ENCODE peak calls at places on chromosomes 12 and 14, in eight cellular contexts. I, V, E, Q, J, G, D and U are unnamed samples.

GRCh38 chr12:104054681-104055346 is 4.8 kb upstream of the GLT8D2 start:
- DNase-seq in I (peak), V (no peak), E (no peak), Q (peak), J (no peak), G (no peak), D (no peak), U (no peak)

GRCh38 chr12:66823857-66824570 is 145.1 kb upstream of the GRIP1 start:
- DNase-seq in I (no peak), V (no peak), E (no peak), Q (no peak), J (peak), G (peak), D (no peak), U (no peak)

GRCh38 chr12:124758266-124759200 is 105.1 kb downstream of the SCARB1 start:
- DNase-seq in I (no peak), V (no peak), E (no peak), Q (no peak), J (no peak), G (no peak), D (no peak), U (no peak)

GRCh38 chr14:94401083-94401482 is 12.7 kb upstream of the SERPINA1 start:
- DNase-seq in I (no peak), V (no peak), E (no peak), Q (no peak), J (peak), G (no peak), D (no peak), U (no peak)

GRCh38 chr12:26528943-26529342 is 304.1 kb downstream of the ITPR2 start:
- DNase-seq in I (no peak), V (no peak), E (no peak), Q (no peak), J (no peak), G (no peak), D (no peak), U (no peak)

GRCh38 chr12:46875095-46875494 is 49.3 kb upstream of the SLC38A4 start:
- DNase-seq in I (no peak), V (no peak), E (no peak), Q (no peak), J (no peak), G (no peak), D (no peak), U (no peak)

GRCh38 chr14:85481471-85481870 is 48.5 kb upstream of the FLRT2 start:
- DNase-seq in I (no peak), V (no peak), E (no peak), Q (no peak), J (no peak), G (no peak), D (no peak), U (no peak)

GRCh38 chr12:38601970-38602369 is 285.4 kb downstream of the ALG10B start:
- DNase-seq in I (no peak), V (no peak), E (no peak), Q (no peak), J (peak), G (no peak), D (no peak), U (no peak)

GRCh38 chr14:30656190-30656632 is 34.1 kb downstream of the SCFD1 start:
- DNase-seq in I (peak), V (no peak), E (no peak), Q (peak), J (peak), G (peak), D (peak), U (no peak)

GRCh38 chr14:32394038-32394437 is 64.9 kb downstream of the AKAP6 start:
- DNase-seq in I (no peak), V (no peak), E (no peak), Q (no peak), J (no peak), G (no peak), D (no peak), U (no peak)

GRCh38 chr12:121223283-121223946 is 13.5 kb downstream of the P2RX4 start:
- DNase-seq in I (no peak), V (peak), E (no peak), Q (peak), J (no peak), G (peak), D (no peak), U (peak)

GRCh38 chr12:94263011-94263786 is 114.8 kb downstream of the PLXNC1 start:
- DNase-seq in I (no peak), V (no peak), E (no peak), Q (no peak), J (no peak), G (no peak), D (peak), U (peak)

GRCh38 chr12:27319394-27319793 is 13.2 kb upstream of the BMAL2 start:
- DNase-seq in I (no peak), V (no peak), E (peak), Q (no peak), J (peak), G (no peak), D (no peak), U (no peak)

GRCh38 chr14:102849522-102850379 is 72.5 kb downstream of the TRAF3 start:
- DNase-seq in I (no peak), V (no peak), E (no peak), Q (no peak), J (no peak), G (no peak), D (no peak), U (no peak)

GRCh38 chr12:55830601-55831406 is 1.4 kb upstream of the DNAJC14 start:
- DNase-seq in I (peak), V (peak), E (no peak), Q (peak), J (no peak), G (peak), D (peak), U (peak)

GRCh38 chr12:31002999-31003398 is 70.7 kb upstream of the DDX11 start:
- DNase-seq in I (no peak), V (no peak), E (no peak), Q (no peak), J (no peak), G (no peak), D (no peak), U (no peak)

GRCh38 chr12:29750131-29750927 is 33.4 kb downstream of the TMTC1 start:
- DNase-seq in I (no peak), V (no peak), E (no peak), Q (no peak), J (no peak), G (no peak), D (no peak), U (peak)

GRCh38 chr14:100898935-100899840 is 4.3 kb downstream of the RTL1 start:
- DNase-seq in I (peak), V (peak), E (no peak), Q (peak), J (no peak), G (no peak), D (no peak), U (no peak)

DNA sequence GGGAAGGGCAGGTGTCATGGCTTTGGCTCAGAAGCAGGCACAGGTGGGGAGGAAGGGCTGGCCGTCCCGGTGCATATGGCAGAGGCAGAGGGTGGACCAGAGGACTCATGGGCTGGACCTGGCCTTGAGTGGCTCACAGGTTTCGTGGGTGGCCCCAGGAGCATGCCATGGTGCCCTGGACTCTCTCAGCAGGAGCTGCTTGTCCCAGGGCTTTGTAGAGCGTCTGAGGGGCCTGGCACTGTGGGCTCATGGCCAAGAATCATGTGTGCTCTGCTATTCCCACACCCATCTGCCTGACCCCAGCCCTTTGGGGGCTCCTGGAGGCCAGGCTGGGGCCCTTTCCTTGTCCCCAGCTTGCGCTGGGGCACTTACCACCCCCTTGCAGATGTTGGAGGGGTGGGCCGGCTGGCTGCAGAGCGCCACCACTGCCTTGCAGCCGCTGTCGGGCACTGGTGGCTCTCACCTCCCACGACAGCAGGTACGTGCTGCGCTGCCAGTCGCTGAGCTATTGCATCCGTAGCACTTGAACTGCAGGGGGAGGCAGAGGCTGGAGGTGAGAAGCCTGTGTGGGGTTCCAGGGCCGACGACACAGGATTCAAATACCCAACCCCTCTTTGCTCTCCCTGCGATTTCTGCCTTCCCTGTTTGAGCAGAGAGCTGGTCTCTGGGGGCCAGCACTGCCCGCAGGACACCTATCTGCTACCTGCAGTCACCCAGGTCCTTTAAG is 187.4 kb upstream of the PRMT8 start:
- DNase-seq in I (peak), V (no peak), E (no peak), Q (peak), J (peak), G (no peak), D (no peak), U (no peak)
- TF ChIP-seq CTCF in I (peak), V (no peak), E (peak), Q (peak), J (peak), G (no peak), D (no peak), U (no peak)

DNA sequence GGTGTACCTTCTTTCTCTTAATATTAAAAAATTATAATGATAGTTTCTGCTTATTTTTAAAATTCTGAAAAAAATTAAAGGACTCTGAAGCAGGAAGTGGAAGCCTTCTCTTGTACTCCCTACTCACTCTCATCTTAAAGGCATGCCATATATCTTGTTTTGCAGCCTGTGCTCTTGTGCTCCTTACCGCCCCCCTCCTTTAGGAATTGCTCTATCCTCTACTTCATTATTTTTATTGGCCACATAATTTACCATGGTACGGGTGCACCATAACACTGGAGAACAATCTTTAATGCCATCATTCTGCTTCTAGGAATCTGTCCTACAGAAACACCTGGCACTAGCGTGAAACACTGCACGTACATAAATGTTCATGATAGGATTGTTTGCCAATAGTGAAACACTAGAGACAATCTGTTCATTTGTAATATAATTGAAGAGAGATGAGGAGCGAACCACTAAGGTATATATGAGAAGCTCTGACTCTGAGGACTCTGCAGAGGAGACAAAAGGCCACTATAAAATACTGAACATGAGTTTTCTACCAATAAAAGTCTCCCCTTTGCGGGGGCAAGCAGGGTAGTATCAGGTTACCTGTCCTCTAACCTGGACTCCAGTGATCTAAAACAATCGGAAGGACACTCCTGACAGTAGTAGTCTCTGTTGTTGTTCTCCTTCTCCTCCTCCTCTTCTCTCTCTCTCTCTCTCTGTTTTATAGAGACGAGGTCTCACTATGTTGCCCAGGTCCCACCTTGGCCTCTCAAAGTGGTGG is 6.3 kb upstream of the NYNRIN start:
- DNase-seq in I (no peak), V (no peak), E (no peak), Q (no peak), J (peak), G (peak), D (no peak), U (no peak)
- TF ChIP-seq CTCF in I (no peak), V (no peak), E (no peak), Q (peak), J (peak), G (no peak), D (no peak), U (no peak)

DNA sequence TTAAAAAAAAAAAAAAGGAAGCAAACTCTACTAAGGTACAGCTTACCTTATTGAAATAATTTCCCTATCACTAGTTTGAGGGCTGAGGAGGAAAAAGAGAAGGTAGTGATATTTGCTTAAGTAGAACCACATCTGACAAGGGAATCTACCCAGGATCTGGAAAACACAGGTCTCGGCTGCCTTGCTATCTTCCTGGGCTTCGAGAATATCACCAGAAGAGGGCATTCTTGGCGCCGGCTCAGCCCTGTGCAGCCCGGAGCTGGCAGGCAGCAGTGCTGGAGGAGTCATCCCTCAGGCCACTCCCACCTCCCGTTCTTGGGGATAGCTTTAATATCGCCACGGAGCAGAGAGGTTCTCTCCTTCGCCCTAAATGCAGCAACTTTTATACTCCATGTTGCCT is 1181.2 kb downstream of the VRK1 start:
- DNase-seq in I (peak), V (peak), E (no peak), Q (peak), J (peak), G (peak), D (peak), U (no peak)
- TF ChIP-seq CTCF in I (peak), V (no peak), E (no peak), Q (peak), J (peak), G (no peak), D (peak), U (no peak)

GRCh38 chr14:56632192-56632591 is 52.6 kb downstream of the TMEM260 start:
- DNase-seq in I (no peak), V (no peak), E (no peak), Q (no peak), J (no peak), G (no peak), D (no peak), U (no peak)
- TF ChIP-seq CTCF in I (no peak), V (no peak), E (no peak), Q (no peak), J (no peak), G (no peak), D (no peak), U (no peak)

GRCh38 chr14:64292197-64292596 is 2.0 kb downstream of the ESR2 start:
- DNase-seq in I (no peak), V (no peak), E (no peak), Q (no peak), J (no peak), G (no peak), D (no peak), U (no peak)

GRCh38 chr14:64289571-64289970 is 4.6 kb downstream of the ESR2 start:
- DNase-seq in I (no peak), V (no peak), E (no peak), Q (no peak), J (no peak), G (no peak), D (no peak), U (no peak)

GRCh38 chr14:64294672-64295413 is 672 bp upstream of the ESR2 start:
- DNase-seq in I (peak), V (peak), E (no peak), Q (peak), J (peak), G (peak), D (peak), U (peak)

GRCh38 chr14:64296561-64296960 is 2.4 kb upstream of the ESR2 start:
- DNase-seq in I (no peak), V (no peak), E (no peak), Q (no peak), J (peak), G (no peak), D (no peak), U (no peak)

GRCh38 chr14:64293976-64294671 is at the start of gene ESR2:
- DNase-seq in I (peak), V (peak), E (no peak), Q (peak), J (peak), G (peak), D (peak), U (peak)
- TF ChIP-seq CTCF in I (peak), V (no peak), E (peak), Q (peak), J (peak), G (no peak), D (no peak), U (peak)

GRCh38 chr12:49069507-49070346 is at the start of gene RHEBL1:
- DNase-seq in I (peak), V (peak), E (peak), Q (peak), J (peak), G (peak), D (peak), U (peak)
- TF ChIP-seq CTCF in I (peak), V (no peak), E (peak), Q (peak), J (peak), G (no peak), D (no peak), U (peak)

GRCh38 chr12:78641837-78642423 is 222.6 kb upstream of the SYT1 start:
- DNase-seq in I (no peak), V (no peak), E (no peak), Q (no peak), J (peak), G (no peak), D (no peak), U (no peak)
- TF ChIP-seq CTCF in I (no peak), V (no peak), E (peak), Q (peak), J (peak), G (no peak), D (no peak), U (no peak)

DNA sequence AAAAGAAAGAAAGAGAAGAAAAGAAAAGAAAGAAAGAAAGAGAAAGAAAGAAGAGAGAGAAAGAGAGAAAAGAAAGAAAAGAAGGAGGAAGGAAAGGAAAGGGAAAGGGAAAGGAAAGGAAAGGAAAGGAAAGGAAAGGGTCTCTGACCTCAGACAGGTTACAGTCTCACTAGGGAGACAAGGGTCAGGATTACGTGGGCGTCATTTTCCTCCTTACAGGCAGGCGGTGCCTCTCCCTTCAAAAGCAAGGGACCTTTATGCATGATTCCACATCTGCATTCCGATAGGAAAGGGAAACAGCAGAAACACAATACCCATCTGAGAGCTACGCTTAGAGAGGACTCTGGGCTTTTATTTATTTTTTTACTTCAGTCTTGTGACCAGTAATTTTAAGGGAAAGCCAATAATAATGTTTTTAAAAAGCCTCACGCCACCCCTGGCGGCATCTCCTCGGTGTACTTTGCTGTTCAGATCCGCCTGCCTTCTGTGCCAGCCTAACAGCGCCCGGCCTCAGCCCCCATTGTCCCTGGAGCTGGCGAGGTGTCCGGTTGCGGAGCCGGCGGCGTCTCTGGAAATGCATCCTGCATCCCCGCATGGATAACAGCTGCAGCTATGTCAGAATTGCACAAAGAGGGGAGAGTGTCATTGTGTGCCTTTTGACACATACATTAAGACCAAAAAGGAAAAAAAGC is 882 bp upstream of the HIP1R start:
- DNase-seq in I (peak), V (no peak), E (no peak), Q (peak), J (peak), G (peak), D (no peak), U (peak)
- TF ChIP-seq CTCF in I (peak), V (no peak), E (no peak), Q (peak), J (peak), G (no peak), D (peak), U (no peak)

GRCh38 chr14:90600619-90601018 is 203.8 kb downstream of the CALM1 start:
- DNase-seq in I (no peak), V (no peak), E (no peak), Q (no peak), J (no peak), G (no peak), D (no peak), U (no peak)

GRCh38 chr14:90599748-90600507 is 203.1 kb downstream of the CALM1 start:
- DNase-seq in I (no peak), V (no peak), E (no peak), Q (no peak), J (peak), G (peak), D (no peak), U (no peak)

GRCh38 chr14:90597961-90598360 is 201.1 kb downstream of the CALM1 start:
- DNase-seq in I (no peak), V (no peak), E (no peak), Q (no peak), J (no peak), G (no peak), D (no peak), U (no peak)

GRCh38 chr14:90601521-90601920 is 204.7 kb downstream of the CALM1 start:
- DNase-seq in I (no peak), V (no peak), E (no peak), Q (no peak), J (no peak), G (no peak), D (no peak), U (no peak)

DNA sequence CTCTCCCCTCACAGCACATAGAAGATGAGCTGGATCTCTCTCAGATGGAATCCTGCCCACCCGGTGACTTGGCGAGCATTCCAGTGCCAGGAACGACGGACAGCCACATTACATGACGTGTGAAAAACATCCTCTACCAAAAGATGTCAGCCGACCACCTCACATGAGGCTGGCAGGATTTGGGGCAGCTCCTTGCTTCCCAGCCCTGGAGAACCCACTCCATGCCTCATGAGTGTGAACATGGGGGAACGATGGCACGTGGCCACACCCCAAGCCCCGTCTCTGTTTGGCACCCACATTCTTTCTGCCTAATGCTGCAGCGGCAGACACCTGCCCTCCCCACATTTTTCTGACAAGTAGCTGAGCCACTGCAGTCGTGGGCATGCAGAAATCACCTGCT is 202.5 kb downstream of the CALM1 start:
- DNase-seq in I (no peak), V (no peak), E (no peak), Q (no peak), J (no peak), G (no peak), D (no peak), U (no peak)
- TF ChIP-seq CTCF in I (no peak), V (no peak), E (no peak), Q (no peak), J (no peak), G (no peak), D (no peak), U (no peak)

DNA sequence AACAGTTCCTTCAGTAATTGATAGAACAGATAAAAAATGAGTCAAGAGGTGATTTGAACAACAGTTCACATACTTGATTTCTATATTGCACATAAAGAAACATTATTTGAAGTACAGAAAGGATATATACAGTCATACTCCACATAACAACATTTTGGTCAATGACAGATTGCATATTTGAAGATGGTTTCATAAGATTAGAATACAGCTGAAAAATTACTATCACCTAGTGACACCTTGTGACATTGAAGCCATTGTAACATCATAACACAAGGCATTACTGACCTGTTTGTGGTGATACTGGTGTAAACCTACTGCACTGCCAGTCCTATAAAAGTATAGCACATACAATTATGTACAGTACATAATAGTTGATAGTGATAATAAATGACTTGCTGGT is 43.1 kb upstream of the ABCC9 start:
- DNase-seq in I (no peak), V (no peak), E (no peak), Q (no peak), J (no peak), G (no peak), D (no peak), U (no peak)
- TF ChIP-seq CTCF in I (no peak), V (no peak), E (no peak), Q (no peak), J (no peak), G (no peak), D (no peak), U (no peak)